ENCODE peak calls at places on chromosomes 13 and 19, in nine cellular contexts. E is cerebellar nuclear complex; Y is astrocyte of the spinal cord; B is fibroblast of lung; D is NCI-H2029 treated with DMSO at 0.1 percent for 48 hours; U is pancreas; A is stimulated activated CD4-positive, alpha-beta T cell treated with anti-CD3 and anti-CD28 coated beads, Interleukin-4, amount 100 ng/mL, for 48 hours; H is foreskin fibroblast; N is left ventricle myocardium inferior. J is an unnamed sample.

GRCh38 chr13:78430166-78430791 is 173.1 kb downstream of the POU4F1 start:
- DNase-seq in E (no peak), Y (no peak), B (no peak), D (no peak), U (no peak), A (no peak), H (no peak), N (no peak), J (no peak)

GRCh38 chr13:20090349-20090748 is 70.5 kb downstream of the GJA3 start:
- DNase-seq in E (no peak), Y (no peak), B (no peak), D (no peak), U (no peak), A (no peak), H (no peak), N (no peak), J (no peak)

GRCh38 chr13:27419333-27419732 is 5.1 kb upstream of the GTF3A start:
- DNase-seq in E (no peak), Y (no peak), B (no peak), D (no peak), U (no peak), A (no peak), H (peak; percentile 26), N (no peak), J (no peak)

GRCh38 chr19:49638360-49638759 is 1.6 kb downstream of the RRAS start:
- DNase-seq in E (no peak), Y (no peak), B (no peak), D (no peak), U (no peak), A (no peak), H (no peak), N (no peak), J (no peak)

GRCh38 chr19:41563847-41564514 is 12.0 kb upstream of the CEACAM21 start:
- DNase-seq in E (no peak), Y (no peak), B (no peak), D (no peak), U (no peak), A (no peak), H (no peak), N (no peak), J (no peak)

GRCh38 chr19:45115809-45116615 is 23.0 kb downstream of the PPP1R37 start:
- DNase-seq in E (no peak), Y (no peak), B (no peak), D (no peak), U (no peak), A (no peak), H (no peak), N (no peak), J (no peak)

GRCh38 chr19:48501446-48501960 is 10.1 kb downstream of the LMTK3 start:
- DNase-seq in E (no peak), Y (no peak), B (no peak), D (peak; percentile 98), U (peak; percentile 93), A (no peak), H (no peak), N (no peak), J (no peak)

GRCh38 chr19:58409010-58409790 is 751 bp downstream of the ZNF584 start:
- DNase-seq in E (no peak), Y (no peak), B (no peak), D (no peak), U (no peak), A (no peak), H (no peak), N (no peak), J (no peak)

GRCh38 chr19:5192568-5192967 is 148.0 kb downstream of the PTPRS start:
- DNase-seq in E (no peak), Y (no peak), B (no peak), D (no peak), U (no peak), A (no peak), H (no peak), N (no peak), J (no peak)

GRCh38 chr19:2054763-2055162 is 3.7 kb upstream of the MKNK2 start:
- DNase-seq in E (no peak), Y (no peak), B (no peak), D (no peak), U (no peak), A (no peak), H (no peak), N (no peak), J (no peak)

GRCh38 chr13:40666905-40667621 is 622 bp upstream of the FOXO1 start:
- DNase-seq in E (no peak), Y (no peak), B (no peak), D (no peak), U (peak; percentile 26), A (no peak), H (no peak), N (peak; percentile 36), J (no peak)

GRCh38 chr13:36298535-36299068 is 988 bp upstream of the CCDC169 start:
- DNase-seq in E (no peak), Y (no peak), B (no peak), D (no peak), U (no peak), A (no peak), H (no peak), N (no peak), J (no peak)

GRCh38 chr13:43079392-43079931 is 56.1 kb downstream of the DNAJC15 start:
- DNase-seq in E (no peak), Y (no peak), B (no peak), D (no peak), U (no peak), A (no peak), H (no peak), N (no peak), J (no peak)

GRCh38 chr19:39217094-39217493 is 13.0 kb upstream of the SYCN start:
- DNase-seq in E (no peak), Y (no peak), B (no peak), D (no peak), U (no peak), A (no peak), H (no peak), N (no peak), J (no peak)

J was measured in HCT116.